ENCODE peak calls at places on chromosomes 11 and 22, in nine cellular contexts. M, Z, J, E, L, C, I, K and F are unnamed samples.
A peak's percentile ranks its signal among the peaks of the same experiment; 100 is the strongest.

GRCh38 chr22:49204599-49205214 is 623.0 kb downstream of the BRD1 start:
- DNase-seq in J (no peak), I (no peak), K (no peak), L (no peak), M (no peak), C (no peak), Z (no peak), E (no peak), F (no peak)

GRCh38 chr11:130814440-130815073 is 101.7 kb downstream of the SNX19 start:
- DNase-seq in E (no peak), K (no peak), Z (no peak), M (peak; percentile 51), L (no peak), I (no peak), C (no peak), J (no peak), F (no peak)

GRCh38 chr11:112300094-112300786 is 39.6 kb upstream of the PLET1 start:
- DNase-seq in M (no peak), J (no peak), L (no peak), K (no peak), C (no peak), I (no peak), Z (peak; percentile 62), E (no peak), F (no peak)

GRCh38 chr11:130769782-130770565 is 146.3 kb downstream of the SNX19 start:
- DNase-seq in K (no peak), I (no peak), E (no peak), Z (no peak), L (no peak), C (no peak), M (no peak), J (no peak), F (no peak)

GRCh38 chr22:29879738-29880137 is 3.2 kb upstream of the MTMR3 start:
- DNase-seq in M (no peak), Z (no peak), L (no peak), I (no peak), J (no peak), C (no peak), E (peak; percentile 30), K (no peak), F (peak; percentile 29)

GRCh38 chr11:47641585-47642098 is 717 bp downstream of the MTCH2 start:
- DNase-seq in C (no peak), Z (no peak), I (no peak), J (no peak), M (no peak), L (no peak), K (no peak), E (peak; percentile 22), F (peak; percentile 40)

GRCh38 chr22:42437488-42438292 is 5.5 kb upstream of the NFAM1 start:
- DNase-seq in E (peak; percentile 61), Z (peak; percentile 86), M (no peak), K (peak; percentile 82), I (peak; percentile 54), L (peak; percentile 72), C (peak; percentile 74), J (peak; percentile 47), F (peak; percentile 59)

GRCh38 chr22:30538280-30538679 is 8.3 kb downstream of the SEC14L6 start:
- DNase-seq in M (no peak), K (no peak), L (no peak), C (no peak), E (peak; percentile 44), I (no peak), J (no peak), Z (no peak), F (no peak)

GRCh38 chr11:61138940-61139339 is 22.3 kb downstream of the VPS37C start:
- DNase-seq in Z (no peak), M (peak; percentile 66), E (peak; percentile 62), C (no peak), I (no peak), K (no peak), J (no peak), L (no peak), F (no peak)

GRCh38 chr22:28983788-28984441 is 77.7 kb downstream of the C22orf31 start:
- DNase-seq in J (no peak), Z (no peak), M (no peak), E (no peak), L (no peak), C (no peak), K (no peak), I (no peak), F (no peak)

GRCh38 chr22:48318575-48319320 is 1508.9 kb downstream of the BRD1 start:
- DNase-seq in Z (peak; percentile 40), E (no peak), M (no peak), J (no peak), L (no peak), I (no peak), K (no peak), C (no peak), F (no peak)

GRCh38 chr11:92828576-92828975 is 140.9 kb upstream of the MTNR1B start:
- DNase-seq in E (no peak), I (no peak), C (no peak), Z (no peak), L (no peak), M (no peak), K (no peak), J (no peak), F (no peak)

GRCh38 chr11:64990222-64990918 is 6.4 kb downstream of the BATF2 start:
- DNase-seq in M (no peak), Z (peak; percentile 69), J (no peak), E (peak; percentile 39), K (no peak), I (no peak), C (no peak), L (no peak), F (no peak)

GRCh38 chr22:37182101-37182948 is 5.7 kb downstream of the C1QTNF6 start:
- DNase-seq in K (no peak), I (no peak), L (no peak), E (no peak), M (no peak), C (no peak), Z (peak; percentile 38), J (no peak), F (no peak)

GRCh38 chr11:3130269-3131071 is 34.6 kb downstream of the OSBPL5 start:
- DNase-seq in C (no peak), M (no peak), K (no peak), L (no peak), Z (peak; percentile 41), I (no peak), J (no peak), E (no peak), F (no peak)

GRCh38 chr11:76287227-76287626 is 80.9 kb upstream of the WNT11 start:
- DNase-seq in L (no peak), E (no peak), Z (no peak), M (no peak), K (no peak), J (no peak), I (no peak), C (no peak), F (no peak)

GRCh38 chr11:115155978-115156377 is 348.2 kb downstream of the CADM1 start:
- DNase-seq in I (no peak), J (no peak), Z (no peak), M (no peak), K (no peak), E (no peak), L (no peak), C (no peak), F (no peak)